ENCODE peak calls at places on chromosomes 3 and 15, in six cellular contexts. X, T, H, G, Z and S are unnamed samples.

GRCh38 chr15:99492275-99492674 is 73.5 kb upstream of the MEF2A start:
- DNase-seq in X (no peak), T (no peak), H (no peak), G (no peak), Z (no peak), S (no peak)

GRCh38 chr3:30292192-30292893 is 314.1 kb upstream of the TGFBR2 start:
- DNase-seq in X (peak), T (no peak), H (no peak), G (no peak), Z (no peak), S (no peak)

GRCh38 chr3:171565671-171566070 is 105.5 kb upstream of the TNIK start:
- DNase-seq in X (peak), T (no peak), H (no peak), G (no peak), Z (no peak), S (no peak)

GRCh38 chr3:52333869-52334557 is 17.9 kb downstream of the DNAH1 start:
- DNase-seq in X (peak), T (no peak), H (no peak), G (no peak), Z (no peak), S (no peak)

GRCh38 chr15:90684281-90684680 is 32.9 kb upstream of the BLM start:
- DNase-seq in X (no peak), T (no peak), H (no peak), G (no peak), Z (no peak), S (no peak)

GRCh38 chr3:125443923-125444322 is 68.8 kb upstream of the ZNF148 start:
- DNase-seq in X (peak), T (no peak), H (no peak), G (no peak), Z (no peak), S (no peak)

GRCh38 chr3:18346097-18346496 is 79.0 kb downstream of the SATB1 start:
- DNase-seq in X (no peak), T (no peak), H (no peak), G (no peak), Z (no peak), S (no peak)

GRCh38 chr3:69072928-69073327 is 7.2 kb downstream of the UBA3 start:
- DNase-seq in X (no peak), T (no peak), H (no peak), G (no peak), Z (no peak), S (no peak)

GRCh38 chr15:71115567-71116351 is 488 bp downstream of the THSD4 start:
- DNase-seq in X (peak), T (no peak), H (no peak), G (peak), Z (peak), S (no peak)

GRCh38 chr3:170751083-170751893 is 118.7 kb downstream of the RPL22L1 start:
- DNase-seq in X (peak), T (no peak), H (no peak), G (no peak), Z (no peak), S (no peak)

GRCh38 chr3:197456271-197457091 is 99.3 kb downstream of the BDH1 start:
- DNase-seq in X (no peak), T (peak), H (peak), G (peak), Z (no peak), S (no peak)

GRCh38 chr3:61483997-61484396 is 77.4 kb upstream of the PTPRG start:
- DNase-seq in X (no peak), T (no peak), H (no peak), G (no peak), Z (peak), S (no peak)

GRCh38 chr3:22982981-22983582 is 220.0 kb upstream of the UBE2E2 start:
- DNase-seq in X (no peak), T (no peak), H (no peak), G (peak), Z (no peak), S (no peak)

GRCh38 chr3:63976166-63976861 is 47.0 kb downstream of the PSMD6 start:
- DNase-seq in X (no peak), T (no peak), H (no peak), G (no peak), Z (no peak), S (no peak)